ENCODE peak calls at places on chromosomes 16 and 17, in five cellular contexts. U is stimulated activated CD4-positive, alpha-beta T cell treated with anti-CD3 and anti-CD28 coated beads, TNF-alpha, amount 100 ng/mL, for 48 hours; D is heart right ventricle; H is fibroblast of lung; J is T-helper 1 cell. P is an unnamed sample.

GRCh38 chr16:57801856-57802634 is at the start of gene KIFC3:
- DNase-seq in H (peak), U (peak), J (peak), D (peak), P (no peak)

GRCh38 chr17:76678330-76678729 is 32.4 kb downstream of the MXRA7 start:
- DNase-seq in U (no peak), D (no peak), J (no peak), H (no peak), P (no peak)

GRCh38 chr17:44359458-44360143 is 4.1 kb downstream of the FAM171A2 start:
- DNase-seq in J (no peak), H (no peak), U (no peak), D (no peak), P (no peak)

GRCh38 chr17:2792541-2793169 is 3.6 kb upstream of the RAP1GAP2 start:
- DNase-seq in D (no peak), H (no peak), J (peak), U (no peak), P (no peak)

GRCh38 chr16:57711331-57711730 is 16.7 kb downstream of the DRC7 start:
- DNase-seq in D (no peak), J (no peak), H (no peak), U (no peak), P (no peak)

GRCh38 chr17:31388770-31389672 is 2.5 kb upstream of the RAB11FIP4 start:
- DNase-seq in D (peak), U (no peak), J (peak), H (peak), P (peak)

GRCh38 chr17:16911141-16911937 is 60.6 kb downstream of the TNFRSF13B start:
- DNase-seq in H (peak), U (no peak), D (no peak), J (no peak), P (no peak)

GRCh38 chr17:21174719-21175118 is 39.2 kb downstream of the TMEM11 start:
- DNase-seq in H (peak), D (no peak), U (no peak), J (no peak), P (no peak)

GRCh38 chr16:67860589-67861398 is 12.1 kb upstream of the EDC4 start:
- DNase-seq in D (no peak), U (no peak), J (no peak), H (peak), P (no peak)

GRCh38 chr17:76561332-76561731 is 21.5 kb downstream of the PRCD start:
- DNase-seq in J (no peak), U (no peak), H (no peak), D (no peak), P (no peak)

GRCh38 chr17:49224198-49224996 is 6.2 kb downstream of the PHOSPHO1 start:
- DNase-seq in U (no peak), J (peak), H (no peak), D (peak), P (no peak)

GRCh38 chr17:41322264-41322902 is 6.9 kb upstream of the KRTAP17-1 start:
- DNase-seq in H (peak), D (no peak), J (no peak), U (no peak), P (no peak)

GRCh38 chr16:88329726-88330700 is 52.7 kb upstream of the ZNF469 start:
- DNase-seq in D (no peak), J (no peak), U (no peak), H (peak), P (no peak)

GRCh38 chr16:11203111-11203623 is 52.8 kb downstream of the SOCS1 start:
- DNase-seq in U (no peak), J (no peak), D (no peak), H (no peak), P (no peak)

GRCh38 chr17:77666881-77667395 is 291.6 kb upstream of the TNRC6C start:
- DNase-seq in H (no peak), D (no peak), U (peak), J (peak), P (no peak)

GRCh38 chr17:82272495-82273326 is 789 bp downstream of the CSNK1D start:
- DNase-seq in H (no peak), J (peak), D (peak), U (no peak), P (peak)

GRCh38 chr16:15518412-15519351 is 84.3 kb downstream of the BMERB1 start:
- DNase-seq in D (peak), H (peak), U (no peak), J (no peak), P (no peak)

GRCh38 chr17:17805575-17805974 is 31.2 kb downstream of the SREBF1 start:
- DNase-seq in D (peak), J (no peak), U (no peak), H (peak), P (no peak)

GRCh38 chr16:86087011-86087453 is 188.1 kb downstream of the IRF8 start:
- DNase-seq in J (no peak), D (no peak), U (no peak), H (no peak), P (no peak)

GRCh38 chr16:69404275-69404805 is 18.5 kb upstream of the TERF2 start:
- DNase-seq in J (no peak), H (peak), D (no peak), U (no peak), P (no peak)

GRCh38 chr17:11803635-11804034 is 193.6 kb downstream of the ZNF18 start:
- DNase-seq in H (no peak), U (no peak), J (no peak), D (no peak), P (no peak)

GRCh38 chr16:4176794-4177438 is 60.7 kb upstream of the ADCY9 start:
- DNase-seq in J (no peak), U (no peak), D (no peak), H (peak), P (no peak)

GRCh38 chr16:67528870-67529638 is 425 bp downstream of the RIPOR1 start:
- DNase-seq in D (peak), U (no peak), J (no peak), H (peak), P (no peak)

GRCh38 chr17:72151565-72152391 is 31.0 kb downstream of the SOX9 start:
- DNase-seq in J (no peak), D (peak), H (peak), U (no peak), P (no peak)